ENCODE peak calls at places on chromosome 16, in six cellular contexts. One of them, this sample, is unnamed.

GRCh38 chr16:83994087-83994486 is 26.0 kb downstream of the NECAB2 start:
- DNase-seq in T-helper 22 cell: no peak
- DNase-seq in HFFc6: peak
- DNase-seq in CD8-positive, alpha-beta T cell: no peak
- DNase-seq in hippocampal formation: no peak
- DNase-seq in activated T-helper 9 cell treated with anti-CD3 and anti-CD28 coated beads, Interleukin-2, amount 50 U/mL, for 16 hours: no peak
- DNase-seq in this sample: peak

GRCh38 chr16:80852261-80852872 is 48.0 kb upstream of the CDYL2 start:
- DNase-seq in T-helper 22 cell: no peak
- DNase-seq in HFFc6: peak
- DNase-seq in CD8-positive, alpha-beta T cell: no peak
- DNase-seq in hippocampal formation: no peak
- DNase-seq in activated T-helper 9 cell treated with anti-CD3 and anti-CD28 coated beads, Interleukin-2, amount 50 U/mL, for 16 hours: no peak
- DNase-seq in this sample: peak

GRCh38 chr16:31382485-31383161 is 10.5 kb upstream of the ITGAD start:
- DNase-seq in T-helper 22 cell: no peak
- DNase-seq in HFFc6: peak
- DNase-seq in CD8-positive, alpha-beta T cell: peak
- DNase-seq in hippocampal formation: peak
- DNase-seq in activated T-helper 9 cell treated with anti-CD3 and anti-CD28 coated beads, Interleukin-2, amount 50 U/mL, for 16 hours: peak
- DNase-seq in this sample: peak

GRCh38 chr16:14424595-14424994 is 205.5 kb downstream of the PARN start:
- DNase-seq in T-helper 22 cell: no peak
- DNase-seq in HFFc6: no peak
- DNase-seq in CD8-positive, alpha-beta T cell: no peak
- DNase-seq in hippocampal formation: no peak
- DNase-seq in activated T-helper 9 cell treated with anti-CD3 and anti-CD28 coated beads, Interleukin-2, amount 50 U/mL, for 16 hours: no peak
- DNase-seq in this sample: no peak

GRCh38 chr16:46482895-46483294 is 138.3 kb downstream of the SHCBP1 start:
- DNase-seq in T-helper 22 cell: no peak
- DNase-seq in HFFc6: no peak
- DNase-seq in CD8-positive, alpha-beta T cell: no peak
- DNase-seq in hippocampal formation: no peak
- DNase-seq in activated T-helper 9 cell treated with anti-CD3 and anti-CD28 coated beads, Interleukin-2, amount 50 U/mL, for 16 hours: no peak
- DNase-seq in this sample: no peak

GRCh38 chr16:678858-679807 is 1.1 kb upstream of the STUB1 start:
- DNase-seq in T-helper 22 cell: peak
- DNase-seq in HFFc6: peak
- DNase-seq in CD8-positive, alpha-beta T cell: no peak
- DNase-seq in hippocampal formation: no peak
- DNase-seq in activated T-helper 9 cell treated with anti-CD3 and anti-CD28 coated beads, Interleukin-2, amount 50 U/mL, for 16 hours: peak
- DNase-seq in this sample: peak

GRCh38 chr16:14056970-14057369 is 14.1 kb upstream of the MRTFB start:
- DNase-seq in T-helper 22 cell: no peak
- DNase-seq in HFFc6: peak
- DNase-seq in CD8-positive, alpha-beta T cell: no peak
- DNase-seq in hippocampal formation: no peak
- DNase-seq in activated T-helper 9 cell treated with anti-CD3 and anti-CD28 coated beads, Interleukin-2, amount 50 U/mL, for 16 hours: no peak
- DNase-seq in this sample: no peak

GRCh38 chr16:14111713-14112538 is 40.8 kb downstream of the MRTFB start:
- DNase-seq in T-helper 22 cell: no peak
- DNase-seq in HFFc6: no peak
- DNase-seq in CD8-positive, alpha-beta T cell: no peak
- DNase-seq in hippocampal formation: peak
- DNase-seq in activated T-helper 9 cell treated with anti-CD3 and anti-CD28 coated beads, Interleukin-2, amount 50 U/mL, for 16 hours: no peak
- DNase-seq in this sample: no peak

GRCh38 chr16:75106351-75107274 is 10.0 kb downstream of the LDHD start:
- DNase-seq in T-helper 22 cell: no peak
- DNase-seq in HFFc6: no peak
- DNase-seq in CD8-positive, alpha-beta T cell: no peak
- DNase-seq in hippocampal formation: no peak
- DNase-seq in activated T-helper 9 cell treated with anti-CD3 and anti-CD28 coated beads, Interleukin-2, amount 50 U/mL, for 16 hours: no peak
- DNase-seq in this sample: no peak

GRCh38 chr16:12406840-12407690 is 396.6 kb downstream of the CPPED1 start:
- DNase-seq in T-helper 22 cell: no peak
- DNase-seq in HFFc6: peak
- DNase-seq in CD8-positive, alpha-beta T cell: no peak
- DNase-seq in hippocampal formation: no peak
- DNase-seq in activated T-helper 9 cell treated with anti-CD3 and anti-CD28 coated beads, Interleukin-2, amount 50 U/mL, for 16 hours: no peak
- DNase-seq in this sample: no peak

GRCh38 chr16:27204232-27204915 is 1.0 kb downstream of the KDM8 start:
- DNase-seq in T-helper 22 cell: no peak
- DNase-seq in HFFc6: no peak
- DNase-seq in CD8-positive, alpha-beta T cell: no peak
- DNase-seq in hippocampal formation: no peak
- DNase-seq in activated T-helper 9 cell treated with anti-CD3 and anti-CD28 coated beads, Interleukin-2, amount 50 U/mL, for 16 hours: no peak
- DNase-seq in this sample: no peak

GRCh38 chr16:57661936-57662906 is 5.9 kb upstream of the ADGRG3 start:
- DNase-seq in T-helper 22 cell: no peak
- DNase-seq in HFFc6: no peak
- DNase-seq in CD8-positive, alpha-beta T cell: no peak
- DNase-seq in hippocampal formation: no peak
- DNase-seq in activated T-helper 9 cell treated with anti-CD3 and anti-CD28 coated beads, Interleukin-2, amount 50 U/mL, for 16 hours: no peak
- DNase-seq in this sample: no peak